ENCODE peak calls at places on chromosomes 12 and 14, in five cellular contexts. K is neural progenitor cell, T is brain microvascular endothelial cell, J is transverse colon, R is cardiac muscle cell. Y is an unnamed sample.

GRCh38 chr12:121202407-121203355 is 7.2 kb upstream of the P2RX4 start:
- DNase-seq in K (no peak), T (no peak), J (no peak), R (no peak), Y (no peak)

GRCh38 chr14:95387826-95388445 is 68.2 kb upstream of the CLMN start:
- DNase-seq in K (no peak), T (no peak), J (no peak), R (no peak), Y (no peak)

GRCh38 chr12:113103756-113104450 is 31.7 kb downstream of the RASAL1 start:
- DNase-seq in K (peak), T (no peak), J (peak), R (no peak), Y (no peak)

GRCh38 chr14:91897121-91897701 is 29.9 kb upstream of the TC2N start:
- DNase-seq in K (no peak), T (no peak), J (peak), R (peak), Y (peak)

GRCh38 chr14:70567791-70568190 is 32.7 kb downstream of the MED6 start:
- DNase-seq in K (peak), T (peak), J (no peak), R (peak), Y (peak)

GRCh38 chr12:113120670-113121370 is 14.7 kb downstream of the RASAL1 start:
- DNase-seq in K (no peak), T (no peak), J (no peak), R (no peak), Y (no peak)

GRCh38 chr14:80202888-80203562 is 8.3 kb downstream of the DIO2 start:
- DNase-seq in K (peak), T (no peak), J (peak), R (peak), Y (no peak)

GRCh38 chr14:33859306-33859705 is 91.6 kb downstream of the EGLN3 start:
- DNase-seq in K (no peak), T (no peak), J (no peak), R (no peak), Y (no peak)

GRCh38 chr12:51753980-51754675 is 94.4 kb downstream of the FIGNL2 start:
- DNase-seq in K (no peak), T (no peak), J (no peak), R (no peak), Y (no peak)

GRCh38 chr14:91920526-91920925 is 27.0 kb downstream of the FBLN5 start:
- DNase-seq in K (no peak), T (no peak), J (no peak), R (no peak), Y (no peak)

GRCh38 chr14:55446127-55446736 is 5.8 kb upstream of the TBPL2 start:
- DNase-seq in K (peak), T (peak), J (peak), R (peak), Y (peak)

GRCh38 chr14:104750658-104751057 is 2.3 kb upstream of the SIVA1 start:
- DNase-seq in K (no peak), T (no peak), J (no peak), R (no peak), Y (no peak)

GRCh38 chr14:31205681-31206535 is 1.7 kb downstream of the HECTD1 start:
- DNase-seq in K (peak), T (peak), J (no peak), R (peak), Y (peak)

GRCh38 chr12:7188557-7189397 is 709 bp upstream of the PEX5 start:
- DNase-seq in K (peak), T (peak), J (peak), R (peak), Y (peak)

GRCh38 chr12:13534645-13535398 is 338.3 kb downstream of the EMP1 start:
- DNase-seq in K (peak), T (peak), J (peak), R (peak), Y (peak)

GRCh38 chr14:70754989-70755388 is 54.3 kb downstream of the MAP3K9 start:
- DNase-seq in K (no peak), T (peak), J (no peak), R (peak), Y (peak)

GRCh38 chr14:64762044-64763034 is 58.1 kb downstream of the PLEKHG3 start:
- DNase-seq in K (peak), T (peak), J (peak), R (peak), Y (peak)

GRCh38 chr14:59483360-59483759 is 848 bp downstream of the L3HYPDH start:
- DNase-seq in K (no peak), T (peak), J (no peak), R (peak), Y (peak)

GRCh38 chr12:78181544-78182162 is 351.0 kb downstream of the NAV3 start:
- DNase-seq in K (peak), T (peak), J (peak), R (peak), Y (peak)

GRCh38 chr12:132286912-132287311 is 42.5 kb downstream of the GALNT9 start:
- DNase-seq in K (no peak), T (peak), J (no peak), R (peak), Y (peak)

GRCh38 chr14:37078131-37078530 is 94.3 kb downstream of the SLC25A21 start:
- DNase-seq in K (no peak), T (no peak), J (no peak), R (no peak), Y (peak)

GRCh38 chr12:124632510-124632909 is 65.1 kb upstream of the NCOR2 start:
- DNase-seq in K (peak), T (no peak), J (no peak), R (peak), Y (no peak)

GRCh38 chr14:76305474-76305826 is 70.5 kb upstream of the ESRRB start:
- DNase-seq in K (no peak), T (no peak), J (no peak), R (no peak), Y (no peak)

GRCh38 chr12:3168223-3168770 is 91.1 kb downstream of the TSPAN9 start:
- DNase-seq in K (no peak), T (no peak), J (no peak), R (no peak), Y (no peak)

GRCh38 chr12:82481954-82482353 is 123.6 kb downstream of the METTL25 start:
- DNase-seq in K (no peak), T (no peak), J (no peak), R (no peak), Y (no peak)

GRCh38 chr14:55482936-55483605 is 42.7 kb upstream of the TBPL2 start:
- DNase-seq in K (no peak), T (no peak), J (no peak), R (no peak), Y (no peak)

GRCh38 chr12:58159941-58160340 is 218.6 kb downstream of the ATP23 start:
- DNase-seq in K (no peak), T (no peak), J (no peak), R (no peak), Y (no peak)

GRCh38 chr12:100229876-100230275 is 29.3 kb downstream of the ACTR6 start:
- DNase-seq in K (no peak), T (no peak), J (no peak), R (no peak), Y (no peak)

GRCh38 chr12:85923767-85924331 is 49.8 kb downstream of the NTS start:
- DNase-seq in K (peak), T (no peak), J (no peak), R (peak), Y (peak)

GRCh38 chr12:9134981-9135628 is 19.4 kb upstream of the A2M start:
- DNase-seq in K (no peak), T (no peak), J (no peak), R (no peak), Y (no peak)

GRCh38 chr12:57842342-57843294 is 3.9 kb downstream of the CTDSP2 start:
- DNase-seq in K (peak), T (no peak), J (peak), R (peak), Y (no peak)

GRCh38 chr14:24013654-24014514 is 25.2 kb downstream of the DHRS4L2 start:
- DNase-seq in K (peak), T (peak), J (peak), R (peak), Y (peak)

GRCh38 chr14:104749111-104749649 is 3.8 kb upstream of the SIVA1 start:
- DNase-seq in K (peak), T (no peak), J (peak), R (no peak), Y (peak)

GRCh38 chr12:92597997-92598396 is 104.8 kb upstream of the PLEKHG7 start:
- DNase-seq in K (no peak), T (peak), J (no peak), R (no peak), Y (peak)

GRCh38 chr12:50923361-50924130 is 28.8 kb upstream of the HIGD1C start:
- DNase-seq in K (no peak), T (no peak), J (no peak), R (no peak), Y (no peak)

GRCh38 chr14:93092606-93093556 is 22.8 kb downstream of the ITPK1 start:
- DNase-seq in K (no peak), T (no peak), J (no peak), R (no peak), Y (no peak)

GRCh38 chr14:58912287-58912686 is 274.5 kb downstream of the DACT1 start:
- DNase-seq in K (no peak), T (no peak), J (no peak), R (no peak), Y (no peak)

GRCh38 chr14:34699873-34700621 is 14.3 kb downstream of the CFL2 start:
- DNase-seq in K (no peak), T (peak), J (no peak), R (peak), Y (peak)

DNA sequence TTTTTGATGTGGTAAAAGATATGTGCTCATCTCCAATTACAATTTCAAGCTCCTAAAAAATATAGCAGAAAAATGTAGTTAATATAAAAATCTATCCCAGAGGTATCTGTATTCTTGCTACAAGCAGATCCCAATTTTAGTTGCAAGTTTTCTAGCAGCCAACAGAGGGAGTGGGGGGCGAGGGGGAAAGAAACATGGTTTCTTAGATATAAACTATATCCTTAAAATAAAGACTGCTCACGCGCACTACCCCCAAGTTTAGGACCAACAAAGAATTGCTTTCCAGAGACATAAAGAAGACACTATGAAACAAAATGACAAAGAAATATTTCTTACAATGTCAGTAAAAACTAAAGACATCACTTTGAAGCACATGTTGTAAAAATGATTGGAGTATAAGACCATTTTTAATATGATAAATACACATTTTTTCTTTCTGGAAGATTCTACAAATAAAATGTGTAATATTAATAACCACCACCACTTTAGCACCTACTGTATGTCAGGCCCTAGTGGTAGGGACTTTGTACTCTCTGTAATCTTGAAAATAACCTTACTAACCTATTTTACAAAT is 5.4 kb downstream of the MAGOHB start:
- DNase-seq in K (no peak), T (no peak), J (no peak), R (peak), Y (peak)
- TF ChIP-seq CTCF in K (peak), T (peak), J (no peak), R (peak), Y (peak)

GRCh38 chr12:19546027-19546426 is 106.7 kb downstream of the AEBP2 start:
- DNase-seq in K (no peak), T (no peak), J (no peak), R (peak), Y (no peak)
- H3K4me3 ChIP-seq in K (no peak), T (no peak), J (no peak), R (no peak), Y (no peak)

GRCh38 chr14:68084256-68084655 is 264.7 kb downstream of the RAD51B start:
- DNase-seq in K (peak), T (peak), J (no peak), R (peak), Y (peak)
- TF ChIP-seq CTCF in K (peak), T (peak), J (no peak), R (peak), Y (peak)

DNA sequence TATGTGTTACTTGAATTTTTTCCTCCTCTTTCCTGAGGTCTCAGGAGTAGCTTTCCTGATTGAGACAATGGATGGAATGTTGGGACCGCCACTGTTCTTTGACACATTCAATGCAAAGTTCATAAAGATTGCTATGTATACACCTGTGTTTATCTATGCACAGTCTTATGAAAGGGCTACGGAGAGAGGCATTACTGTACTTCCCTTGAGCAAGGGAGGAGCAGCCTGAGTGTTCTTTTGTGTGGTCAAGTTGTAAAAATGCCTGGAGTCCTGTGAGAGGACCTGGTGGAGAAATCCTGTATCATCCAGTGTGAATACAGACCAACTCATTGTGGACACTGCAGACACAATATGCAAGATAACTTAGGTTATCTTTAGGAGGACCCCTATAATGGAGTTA is 1.2 kb downstream of the SRGAP1 start:
- DNase-seq in K (no peak), T (peak), J (peak), R (peak), Y (peak)
- H3K4me3 ChIP-seq in K (peak), T (peak), J (peak), R (peak), Y (peak)

DNA sequence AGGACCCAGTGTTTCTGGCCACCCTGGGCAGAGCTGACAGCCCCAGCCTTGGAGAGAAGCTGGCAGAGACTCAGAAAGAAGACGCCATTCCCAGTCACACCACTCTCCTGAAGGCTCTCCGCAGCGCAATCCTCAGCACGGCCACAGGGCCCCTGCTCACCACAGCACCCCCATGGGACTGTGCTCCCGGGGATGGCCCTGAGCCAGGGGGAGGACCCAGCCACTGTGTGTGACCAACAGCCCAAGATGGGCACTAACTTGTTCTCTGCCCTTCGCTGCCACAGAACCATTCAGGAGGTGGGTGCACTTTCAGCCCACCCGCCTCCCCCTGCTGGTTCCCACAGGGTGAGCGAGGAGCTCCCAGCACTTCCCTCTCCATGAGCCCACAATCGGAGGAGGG is 57.1 kb downstream of the CCNK start:
- DNase-seq in K (no peak), T (peak), J (no peak), R (peak), Y (peak)
- TF ChIP-seq CTCF in K (peak), T (peak), J (no peak), R (peak), Y (peak)

GRCh38 chr14:32384464-32384863 is 55.4 kb downstream of the AKAP6 start:
- DNase-seq in K (no peak), T (no peak), J (no peak), R (no peak), Y (no peak)
- H3K4me3 ChIP-seq in K (no peak), T (no peak), J (no peak), R (no peak), Y (no peak)

DNA sequence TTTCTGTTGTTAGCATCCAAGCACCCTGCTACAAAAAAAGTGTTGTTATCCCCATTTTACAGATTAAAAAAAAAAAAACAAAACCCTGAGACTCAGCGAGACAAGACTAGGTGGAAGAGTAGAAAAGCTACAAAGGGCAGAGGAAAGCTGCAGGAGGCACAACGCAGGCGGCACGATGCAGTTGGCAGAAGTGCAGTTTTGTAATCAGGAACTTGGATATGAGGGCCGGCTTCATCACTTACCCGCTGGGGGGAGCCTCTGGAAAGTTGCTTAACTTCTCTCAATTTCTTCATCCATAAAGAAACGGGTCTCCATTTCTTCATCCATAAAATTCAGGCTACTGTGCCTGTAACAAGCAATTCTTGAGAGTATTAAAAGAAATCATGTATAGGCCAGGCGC is 33.2 kb upstream of the CCDC60 start:
- DNase-seq in K (no peak), T (no peak), J (no peak), R (no peak), Y (no peak)
- TF ChIP-seq CTCF in K (no peak), T (no peak), J (no peak), R (no peak), Y (no peak)

Y was measured in astrocyte of the spinal cord.